ENCODE peak calls at places on chromosomes 12 and 14, in six cellular contexts. One of them, this sample, is unnamed.

GRCh38 chr14:35628989-35629388 is 95.0 kb downstream of the INSM2 start:
- DNase-seq in IMR-90: peak; percentile 3
- DNase-seq in H1: no peak
- DNase-seq in left ventricle myocardium inferior: no peak
- DNase-seq in ovary: no peak
- DNase-seq in BJ: no peak
- DNase-seq in this sample: no peak

GRCh38 chr12:82954572-82954971 is 267.9 kb downstream of the TMTC2 start:
- DNase-seq in ovary: no peak
- DNase-seq in IMR-90: no peak
- DNase-seq in left ventricle myocardium inferior: no peak
- DNase-seq in H1: no peak
- DNase-seq in BJ: no peak
- DNase-seq in this sample: no peak

GRCh38 chr14:104184911-104185499 is 46.6 kb downstream of the KIF26A start:
- DNase-seq in IMR-90: no peak
- DNase-seq in BJ: no peak
- DNase-seq in H1: no peak
- DNase-seq in left ventricle myocardium inferior: peak; percentile 49
- DNase-seq in ovary: no peak
- DNase-seq in this sample: no peak

GRCh38 chr12:78725033-78725432 is 139.5 kb upstream of the SYT1 start:
- DNase-seq in IMR-90: no peak
- DNase-seq in ovary: no peak
- DNase-seq in left ventricle myocardium inferior: no peak
- DNase-seq in BJ: no peak
- DNase-seq in H1: no peak
- DNase-seq in this sample: no peak

GRCh38 chr14:82009076-82009475 is 475.4 kb upstream of the SEL1L start:
- DNase-seq in left ventricle myocardium inferior: no peak
- DNase-seq in IMR-90: no peak
- DNase-seq in ovary: no peak
- DNase-seq in BJ: no peak
- DNase-seq in H1: no peak
- DNase-seq in this sample: no peak

GRCh38 chr12:3365416-3366385 is 125.3 kb upstream of the PRMT8 start:
- DNase-seq in ovary: no peak
- DNase-seq in left ventricle myocardium inferior: peak; percentile 30
- DNase-seq in IMR-90: no peak
- DNase-seq in BJ: no peak
- DNase-seq in H1: peak; percentile 75
- DNase-seq in this sample: peak; percentile 55

GRCh38 chr14:104389326-104390220 is 190.0 kb upstream of the C14orf180 start:
- DNase-seq in left ventricle myocardium inferior: no peak
- DNase-seq in H1: no peak
- DNase-seq in BJ: no peak
- DNase-seq in ovary: no peak
- DNase-seq in IMR-90: no peak
- DNase-seq in this sample: peak; percentile 8

GRCh38 chr12:121123488-121123887 is 9.2 kb upstream of the P2RX7 start:
- DNase-seq in left ventricle myocardium inferior: no peak
- DNase-seq in BJ: no peak
- DNase-seq in IMR-90: no peak
- DNase-seq in H1: no peak
- DNase-seq in ovary: no peak
- DNase-seq in this sample: no peak

GRCh38 chr14:31382221-31382620 is 38.1 kb downstream of the HEATR5A start:
- DNase-seq in left ventricle myocardium inferior: no peak
- DNase-seq in BJ: no peak
- DNase-seq in IMR-90: no peak
- DNase-seq in H1: no peak
- DNase-seq in ovary: no peak
- DNase-seq in this sample: no peak

GRCh38 chr14:29216316-29216715 is 449.7 kb downstream of the FOXG1 start:
- DNase-seq in BJ: no peak
- DNase-seq in ovary: no peak
- DNase-seq in IMR-90: no peak
- DNase-seq in H1: no peak
- DNase-seq in left ventricle myocardium inferior: no peak
- DNase-seq in this sample: no peak

GRCh38 chr14:83253870-83254269 is 1720.2 kb upstream of the SEL1L start:
- DNase-seq in BJ: no peak
- DNase-seq in IMR-90: no peak
- DNase-seq in H1: no peak
- DNase-seq in left ventricle myocardium inferior: no peak
- DNase-seq in ovary: no peak
- DNase-seq in this sample: no peak

GRCh38 chr12:91985002-91985767 is 160.5 kb downstream of the BTG1 start:
- DNase-seq in BJ: no peak
- DNase-seq in ovary: no peak
- DNase-seq in IMR-90: peak; percentile 83
- DNase-seq in H1: no peak
- DNase-seq in left ventricle myocardium inferior: no peak
- DNase-seq in this sample: no peak

GRCh38 chr12:131389051-131390013 is 321.6 kb upstream of the SFSWAP start:
- DNase-seq in left ventricle myocardium inferior: no peak
- DNase-seq in BJ: no peak
- DNase-seq in H1: no peak
- DNase-seq in ovary: no peak
- DNase-seq in IMR-90: no peak
- DNase-seq in this sample: no peak

GRCh38 chr14:27672047-27672446 is 1074.2 kb upstream of the NOVA1 start:
- DNase-seq in ovary: no peak
- DNase-seq in left ventricle myocardium inferior: no peak
- DNase-seq in H1: no peak
- DNase-seq in IMR-90: no peak
- DNase-seq in BJ: no peak
- DNase-seq in this sample: no peak

GRCh38 chr14:64841121-64841611 is 38.5 kb downstream of the SPTB start:
- DNase-seq in IMR-90: peak; percentile 62
- DNase-seq in BJ: peak; percentile 25
- DNase-seq in ovary: no peak
- DNase-seq in H1: no peak
- DNase-seq in left ventricle myocardium inferior: no peak
- DNase-seq in this sample: no peak

GRCh38 chr12:112967306-112967705 is 11.0 kb upstream of the OAS2 start:
- DNase-seq in IMR-90: no peak
- DNase-seq in left ventricle myocardium inferior: no peak
- DNase-seq in ovary: no peak
- DNase-seq in H1: no peak
- DNase-seq in BJ: no peak
- DNase-seq in this sample: no peak

GRCh38 chr12:57853864-57854556 is 7.5 kb upstream of the CTDSP2 start:
- DNase-seq in IMR-90: no peak
- DNase-seq in H1: no peak
- DNase-seq in left ventricle myocardium inferior: no peak
- DNase-seq in ovary: no peak
- DNase-seq in BJ: no peak
- DNase-seq in this sample: no peak

GRCh38 chr12:126944684-126945083 is 1322.3 kb upstream of the TMEM132C start:
- DNase-seq in H1: no peak
- DNase-seq in BJ: no peak
- DNase-seq in ovary: no peak
- DNase-seq in IMR-90: no peak
- DNase-seq in left ventricle myocardium inferior: no peak
- DNase-seq in this sample: no peak

GRCh38 chr14:20782280-20782890 is 1.3 kb downstream of the RNASE6 start:
- DNase-seq in ovary: no peak
- DNase-seq in left ventricle myocardium inferior: no peak
- DNase-seq in IMR-90: no peak
- DNase-seq in H1: no peak
- DNase-seq in BJ: no peak
- DNase-seq in this sample: no peak

DNA sequence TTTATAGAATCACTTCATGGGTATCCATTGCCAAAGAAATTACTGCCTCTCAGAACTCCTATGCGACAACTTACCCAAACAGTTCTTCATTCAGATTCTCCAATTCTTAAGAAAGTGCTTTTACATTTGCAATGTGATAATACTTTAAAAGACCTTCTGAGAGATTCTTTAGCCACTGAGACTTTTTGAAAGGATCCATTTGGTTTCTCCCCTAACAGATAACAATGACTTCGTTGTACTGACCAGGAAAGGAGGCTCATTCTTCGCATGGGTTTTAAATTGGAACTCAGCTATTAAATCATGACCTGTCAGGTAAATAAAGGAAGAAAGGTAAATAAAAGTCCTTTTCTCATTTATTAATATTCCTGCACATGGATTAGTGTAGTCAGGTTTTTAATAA is 14.8 kb downstream of the ITPR2 start:
- DNase-seq in ovary: no peak
- DNase-seq in H1: no peak
- DNase-seq in BJ: no peak
- DNase-seq in left ventricle myocardium inferior: no peak
- DNase-seq in IMR-90: no peak
- DNase-seq in this sample: no peak
- TF ChIP-seq CTCF in ovary: no peak
- TF ChIP-seq CTCF in H1: no peak
- TF ChIP-seq CTCF in BJ: no peak
- TF ChIP-seq CTCF in left ventricle myocardium inferior: no peak
- TF ChIP-seq CTCF in IMR-90: no peak
- TF ChIP-seq CTCF in this sample: no peak

GRCh38 chr14:90274019-90274418 is 17.7 kb downstream of the PSMC1 start:
- DNase-seq in left ventricle myocardium inferior: no peak
- DNase-seq in BJ: no peak
- DNase-seq in H1: peak; percentile 63
- DNase-seq in IMR-90: no peak
- DNase-seq in ovary: no peak
- DNase-seq in this sample: no peak
- TF ChIP-seq CTCF in left ventricle myocardium inferior: no peak
- TF ChIP-seq CTCF in BJ: no peak
- TF ChIP-seq CTCF in H1: peak; percentile 83
- TF ChIP-seq CTCF in IMR-90: no peak
- TF ChIP-seq CTCF in ovary: no peak
- TF ChIP-seq CTCF in this sample: no peak

GRCh38 chr14:59262717-59263469 is 74.4 kb downstream of the DAAM1 start:
- DNase-seq in BJ: no peak
- DNase-seq in left ventricle myocardium inferior: no peak
- DNase-seq in ovary: no peak
- DNase-seq in H1: no peak
- DNase-seq in IMR-90: no peak
- DNase-seq in this sample: no peak
- TF ChIP-seq CTCF in BJ: peak; percentile 1
- TF ChIP-seq CTCF in left ventricle myocardium inferior: peak; percentile 56
- TF ChIP-seq CTCF in ovary: no peak
- TF ChIP-seq CTCF in H1: peak; percentile 18
- TF ChIP-seq CTCF in IMR-90: no peak
- TF ChIP-seq CTCF in this sample: peak; percentile 43

GRCh38 chr12:59149995-59150642 is 229.8 kb upstream of the LRIG3 start:
- DNase-seq in IMR-90: peak; percentile 84
- DNase-seq in BJ: no peak
- DNase-seq in left ventricle myocardium inferior: no peak
- DNase-seq in ovary: no peak
- DNase-seq in H1: no peak
- DNase-seq in this sample: no peak
- TF ChIP-seq CTCF in IMR-90: peak; percentile 100
- TF ChIP-seq CTCF in BJ: peak; percentile 83
- TF ChIP-seq CTCF in left ventricle myocardium inferior: peak; percentile 97
- TF ChIP-seq CTCF in ovary: peak; percentile 99
- TF ChIP-seq CTCF in H1: peak; percentile 99
- TF ChIP-seq CTCF in this sample: peak; percentile 99

DNA sequence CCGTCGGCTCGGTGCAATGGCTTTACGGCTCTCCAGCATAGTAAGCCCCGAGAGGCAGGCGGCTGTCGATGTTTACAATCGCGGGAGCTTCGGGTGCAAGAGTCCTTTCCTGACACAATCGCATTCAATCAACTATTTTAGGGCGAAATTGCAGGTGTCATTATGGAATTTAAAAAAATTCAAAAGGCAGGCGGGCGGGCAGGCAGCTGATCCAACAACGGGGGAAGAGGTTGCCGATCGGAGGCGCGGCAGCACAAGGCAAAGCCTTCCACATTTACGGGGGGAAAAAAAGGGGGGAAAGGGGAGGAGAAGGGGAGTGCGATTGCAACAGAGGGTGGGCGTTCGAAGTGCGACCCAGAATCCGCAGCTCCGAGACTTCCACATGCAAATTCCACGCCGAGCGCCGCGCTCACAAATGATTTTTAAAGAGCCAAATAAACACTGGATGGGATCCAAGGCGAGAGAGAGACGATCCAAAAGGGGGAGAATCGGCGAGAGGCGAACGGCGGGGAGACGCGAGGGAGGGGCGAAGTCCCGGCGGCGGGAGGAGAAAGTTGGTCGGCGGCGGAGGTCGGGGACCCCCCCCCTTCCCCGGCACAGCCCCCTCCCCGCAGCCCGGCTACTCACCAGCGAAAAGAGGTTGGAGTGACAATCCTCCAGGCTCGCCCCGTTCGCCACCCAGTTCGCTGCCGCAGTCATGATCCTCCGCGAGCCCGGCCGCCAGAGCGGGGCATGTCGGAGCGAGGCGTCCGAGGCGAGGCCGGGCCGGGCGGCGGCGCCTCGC is 868 bp downstream of the MED13L start:
- DNase-seq in ovary: peak; percentile 75
- DNase-seq in H1: peak; percentile 66
- DNase-seq in IMR-90: peak; percentile 59
- DNase-seq in left ventricle myocardium inferior: peak; percentile 75
- DNase-seq in BJ: no peak
- DNase-seq in this sample: peak; percentile 62
- TF ChIP-seq CTCF in ovary: no peak
- TF ChIP-seq CTCF in H1: no peak
- TF ChIP-seq CTCF in IMR-90: peak; percentile 20
- TF ChIP-seq CTCF in left ventricle myocardium inferior: no peak
- TF ChIP-seq CTCF in BJ: peak; percentile 36
- TF ChIP-seq CTCF in this sample: no peak

GRCh38 chr12:52975204-52975603 is 26.3 kb downstream of the KRT18 start:
- DNase-seq in ovary: no peak
- DNase-seq in left ventricle myocardium inferior: no peak
- DNase-seq in IMR-90: peak; percentile 55
- DNase-seq in H1: no peak
- DNase-seq in BJ: no peak
- DNase-seq in this sample: no peak
- TF ChIP-seq CTCF in ovary: no peak
- TF ChIP-seq CTCF in left ventricle myocardium inferior: no peak
- TF ChIP-seq CTCF in IMR-90: no peak
- TF ChIP-seq CTCF in H1: no peak
- TF ChIP-seq CTCF in BJ: no peak
- TF ChIP-seq CTCF in this sample: no peak

DNA sequence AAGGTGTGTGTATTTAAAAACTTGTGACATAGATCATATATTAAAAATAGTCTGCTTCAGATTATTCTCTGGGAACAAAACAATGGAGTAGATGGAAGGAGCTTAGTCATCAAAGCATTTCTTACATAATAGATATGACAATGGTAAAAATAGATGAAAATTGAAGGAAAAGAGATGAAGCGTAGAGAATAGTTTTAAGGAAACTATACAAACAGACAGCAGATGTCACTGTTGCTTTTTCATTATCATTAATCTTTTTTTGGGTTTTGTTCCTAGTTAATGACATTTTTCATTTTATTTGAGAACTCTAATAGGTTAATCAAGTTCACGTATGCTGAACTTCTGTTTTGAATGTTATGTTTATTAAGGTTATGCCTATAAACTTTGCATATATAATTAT is 149.2 kb upstream of the FBXO33 start:
- DNase-seq in left ventricle myocardium inferior: no peak
- DNase-seq in ovary: no peak
- DNase-seq in H1: no peak
- DNase-seq in BJ: no peak
- DNase-seq in IMR-90: no peak
- DNase-seq in this sample: no peak
- TF ChIP-seq CTCF in left ventricle myocardium inferior: peak; percentile 30
- TF ChIP-seq CTCF in ovary: no peak
- TF ChIP-seq CTCF in H1: no peak
- TF ChIP-seq CTCF in BJ: no peak
- TF ChIP-seq CTCF in IMR-90: no peak
- TF ChIP-seq CTCF in this sample: no peak

GRCh38 chr12:12890815-12891645 is at the start of gene GPRC5A:
- DNase-seq in left ventricle myocardium inferior: peak; percentile 76
- DNase-seq in IMR-90: peak; percentile 98
- DNase-seq in H1: peak; percentile 75
- DNase-seq in ovary: peak; percentile 94
- DNase-seq in BJ: peak; percentile 96
- DNase-seq in this sample: peak; percentile 54
- TF ChIP-seq CTCF in left ventricle myocardium inferior: no peak
- TF ChIP-seq CTCF in IMR-90: peak; percentile 47
- TF ChIP-seq CTCF in H1: peak; percentile 11
- TF ChIP-seq CTCF in ovary: peak; percentile 30
- TF ChIP-seq CTCF in BJ: peak; percentile 47
- TF ChIP-seq CTCF in this sample: peak; percentile 29